ENCODE peak calls at places on chromosomes 6 and 20, in seven cellular contexts. One of them, this sample, is unnamed.

GRCh38 chr6:32194825-32195651 is 2.6 kb upstream of the GPSM3 start:
- DNase-seq in stimulated activated CD4-positive, alpha-beta T cell treated with anti-CD3 and anti-CD28 coated beads, Interleukin-1b, Interleukin-23, amount 100 ng/mL, for 1 hour: no peak
- DNase-seq in activated naive CD8-positive, alpha-beta T cell treated with anti-CD3 and anti-CD28 coated beads for 36 hours: no peak
- DNase-seq in posterior vena cava: peak
- DNase-seq in A549: peak
- DNase-seq in stimulated activated CD8-positive, alpha-beta memory T cell treated with anti-CD3 and anti-CD28 coated beads, Interleukin-7, amount 100 ng/mL, for 48 hours: no peak
- DNase-seq in naive thymus-derived CD8-positive, alpha-beta T cell: no peak
- DNase-seq in this sample: peak

GRCh38 chr6:44446626-44447297 is 59.3 kb downstream of the CDC5L start:
- DNase-seq in stimulated activated CD4-positive, alpha-beta T cell treated with anti-CD3 and anti-CD28 coated beads, Interleukin-1b, Interleukin-23, amount 100 ng/mL, for 1 hour: no peak
- DNase-seq in activated naive CD8-positive, alpha-beta T cell treated with anti-CD3 and anti-CD28 coated beads for 36 hours: no peak
- DNase-seq in posterior vena cava: no peak
- DNase-seq in A549: no peak
- DNase-seq in stimulated activated CD8-positive, alpha-beta memory T cell treated with anti-CD3 and anti-CD28 coated beads, Interleukin-7, amount 100 ng/mL, for 48 hours: no peak
- DNase-seq in naive thymus-derived CD8-positive, alpha-beta T cell: no peak
- DNase-seq in this sample: no peak

GRCh38 chr6:165618241-165618640 is 44.8 kb downstream of the PDE10A start:
- DNase-seq in stimulated activated CD4-positive, alpha-beta T cell treated with anti-CD3 and anti-CD28 coated beads, Interleukin-1b, Interleukin-23, amount 100 ng/mL, for 1 hour: no peak
- DNase-seq in activated naive CD8-positive, alpha-beta T cell treated with anti-CD3 and anti-CD28 coated beads for 36 hours: no peak
- DNase-seq in posterior vena cava: no peak
- DNase-seq in A549: no peak
- DNase-seq in stimulated activated CD8-positive, alpha-beta memory T cell treated with anti-CD3 and anti-CD28 coated beads, Interleukin-7, amount 100 ng/mL, for 48 hours: no peak
- DNase-seq in naive thymus-derived CD8-positive, alpha-beta T cell: no peak
- DNase-seq in this sample: no peak

GRCh38 chr20:58900292-58900931 is 47.9 kb downstream of the GNAS start:
- DNase-seq in stimulated activated CD4-positive, alpha-beta T cell treated with anti-CD3 and anti-CD28 coated beads, Interleukin-1b, Interleukin-23, amount 100 ng/mL, for 1 hour: no peak
- DNase-seq in activated naive CD8-positive, alpha-beta T cell treated with anti-CD3 and anti-CD28 coated beads for 36 hours: no peak
- DNase-seq in posterior vena cava: no peak
- DNase-seq in A549: no peak
- DNase-seq in stimulated activated CD8-positive, alpha-beta memory T cell treated with anti-CD3 and anti-CD28 coated beads, Interleukin-7, amount 100 ng/mL, for 48 hours: no peak
- DNase-seq in naive thymus-derived CD8-positive, alpha-beta T cell: no peak
- DNase-seq in this sample: no peak

GRCh38 chr20:1822564-1823420 is 72.4 kb upstream of the SIRPA start:
- DNase-seq in stimulated activated CD4-positive, alpha-beta T cell treated with anti-CD3 and anti-CD28 coated beads, Interleukin-1b, Interleukin-23, amount 100 ng/mL, for 1 hour: no peak
- DNase-seq in activated naive CD8-positive, alpha-beta T cell treated with anti-CD3 and anti-CD28 coated beads for 36 hours: no peak
- DNase-seq in posterior vena cava: no peak
- DNase-seq in A549: no peak
- DNase-seq in stimulated activated CD8-positive, alpha-beta memory T cell treated with anti-CD3 and anti-CD28 coated beads, Interleukin-7, amount 100 ng/mL, for 48 hours: no peak
- DNase-seq in naive thymus-derived CD8-positive, alpha-beta T cell: no peak
- DNase-seq in this sample: no peak

GRCh38 chr6:52407467-52407866 is 12.7 kb upstream of the EFHC1 start:
- DNase-seq in stimulated activated CD4-positive, alpha-beta T cell treated with anti-CD3 and anti-CD28 coated beads, Interleukin-1b, Interleukin-23, amount 100 ng/mL, for 1 hour: no peak
- DNase-seq in activated naive CD8-positive, alpha-beta T cell treated with anti-CD3 and anti-CD28 coated beads for 36 hours: no peak
- DNase-seq in posterior vena cava: no peak
- DNase-seq in A549: peak
- DNase-seq in stimulated activated CD8-positive, alpha-beta memory T cell treated with anti-CD3 and anti-CD28 coated beads, Interleukin-7, amount 100 ng/mL, for 48 hours: no peak
- DNase-seq in naive thymus-derived CD8-positive, alpha-beta T cell: no peak
- DNase-seq in this sample: no peak

GRCh38 chr20:39271205-39271604 is 309.1 kb downstream of the DHX35 start:
- DNase-seq in stimulated activated CD4-positive, alpha-beta T cell treated with anti-CD3 and anti-CD28 coated beads, Interleukin-1b, Interleukin-23, amount 100 ng/mL, for 1 hour: no peak
- DNase-seq in activated naive CD8-positive, alpha-beta T cell treated with anti-CD3 and anti-CD28 coated beads for 36 hours: no peak
- DNase-seq in posterior vena cava: no peak
- DNase-seq in A549: no peak
- DNase-seq in stimulated activated CD8-positive, alpha-beta memory T cell treated with anti-CD3 and anti-CD28 coated beads, Interleukin-7, amount 100 ng/mL, for 48 hours: no peak
- DNase-seq in naive thymus-derived CD8-positive, alpha-beta T cell: no peak
- DNase-seq in this sample: no peak

GRCh38 chr6:105569706-105570105 is 166.8 kb upstream of the PREP start:
- DNase-seq in stimulated activated CD4-positive, alpha-beta T cell treated with anti-CD3 and anti-CD28 coated beads, Interleukin-1b, Interleukin-23, amount 100 ng/mL, for 1 hour: no peak
- DNase-seq in activated naive CD8-positive, alpha-beta T cell treated with anti-CD3 and anti-CD28 coated beads for 36 hours: no peak
- DNase-seq in posterior vena cava: no peak
- DNase-seq in A549: no peak
- DNase-seq in stimulated activated CD8-positive, alpha-beta memory T cell treated with anti-CD3 and anti-CD28 coated beads, Interleukin-7, amount 100 ng/mL, for 48 hours: no peak
- DNase-seq in naive thymus-derived CD8-positive, alpha-beta T cell: no peak
- DNase-seq in this sample: no peak

GRCh38 chr20:54525906-54526596 is 50.7 kb downstream of the DOK5 start:
- DNase-seq in stimulated activated CD4-positive, alpha-beta T cell treated with anti-CD3 and anti-CD28 coated beads, Interleukin-1b, Interleukin-23, amount 100 ng/mL, for 1 hour: no peak
- DNase-seq in activated naive CD8-positive, alpha-beta T cell treated with anti-CD3 and anti-CD28 coated beads for 36 hours: no peak
- DNase-seq in posterior vena cava: no peak
- DNase-seq in A549: no peak
- DNase-seq in stimulated activated CD8-positive, alpha-beta memory T cell treated with anti-CD3 and anti-CD28 coated beads, Interleukin-7, amount 100 ng/mL, for 48 hours: no peak
- DNase-seq in naive thymus-derived CD8-positive, alpha-beta T cell: no peak
- DNase-seq in this sample: no peak

GRCh38 chr6:136486357-136486756 is 63.9 kb downstream of the MAP7 start:
- DNase-seq in stimulated activated CD4-positive, alpha-beta T cell treated with anti-CD3 and anti-CD28 coated beads, Interleukin-1b, Interleukin-23, amount 100 ng/mL, for 1 hour: no peak
- DNase-seq in activated naive CD8-positive, alpha-beta T cell treated with anti-CD3 and anti-CD28 coated beads for 36 hours: no peak
- DNase-seq in posterior vena cava: no peak
- DNase-seq in A549: no peak
- DNase-seq in stimulated activated CD8-positive, alpha-beta memory T cell treated with anti-CD3 and anti-CD28 coated beads, Interleukin-7, amount 100 ng/mL, for 48 hours: no peak
- DNase-seq in naive thymus-derived CD8-positive, alpha-beta T cell: no peak
- DNase-seq in this sample: no peak

GRCh38 chr20:51402201-51402600 is 140.3 kb downstream of the NFATC2 start:
- DNase-seq in stimulated activated CD4-positive, alpha-beta T cell treated with anti-CD3 and anti-CD28 coated beads, Interleukin-1b, Interleukin-23, amount 100 ng/mL, for 1 hour: no peak
- DNase-seq in activated naive CD8-positive, alpha-beta T cell treated with anti-CD3 and anti-CD28 coated beads for 36 hours: peak
- DNase-seq in posterior vena cava: peak
- DNase-seq in A549: no peak
- DNase-seq in stimulated activated CD8-positive, alpha-beta memory T cell treated with anti-CD3 and anti-CD28 coated beads, Interleukin-7, amount 100 ng/mL, for 48 hours: no peak
- DNase-seq in naive thymus-derived CD8-positive, alpha-beta T cell: peak
- DNase-seq in this sample: no peak

This sample was measured in SJSA1.